ENCODE peak calls at places on chromosomes 1 and 21, in six cellular contexts. H is stimulated activated CD4-positive, alpha-beta T cell treated with anti-CD3 and anti-CD28 coated beads, Interleukin-2, amount 100 ng/mL, for 48 hours; V is activated T-cell treated with anti-CD3 and anti-CD28 coated beads for 1 hour; M is NCI-H1105 treated with DMSO at 0.1 percent for 48 hours; B is pancreas; Y is NCI-H146. J is an unnamed sample.

GRCh38 chr1:110455151-110455550 is 4.2 kb downstream of the PROK1 start:
- DNase-seq in M (no peak), B (no peak), Y (no peak), H (no peak), V (no peak), J (no peak)

GRCh38 chr1:89484097-89485038 is 40.3 kb upstream of the LRRC8B start:
- DNase-seq in B (no peak), Y (no peak), M (no peak), H (no peak), V (no peak), J (no peak)

GRCh38 chr1:16048573-16049189 is 5.1 kb downstream of the CLCNKB start:
- DNase-seq in Y (peak), M (peak), B (peak), H (no peak), V (peak), J (no peak)

GRCh38 chr1:185406006-185406974 is 89.2 kb upstream of the IVNS1ABP start:
- DNase-seq in B (no peak), H (no peak), M (no peak), Y (no peak), V (no peak), J (no peak)

GRCh38 chr1:236890152-236891056 is 95.3 kb downstream of the MTR start:
- DNase-seq in V (no peak), B (no peak), Y (no peak), M (no peak), H (no peak), J (no peak)

GRCh38 chr1:36392836-36393235 is 4.9 kb downstream of the LSM10 start:
- DNase-seq in Y (no peak), M (no peak), V (no peak), B (no peak), H (no peak), J (no peak)

GRCh38 chr21:46599251-46599572 is 5.7 kb downstream of the S100B start:
- DNase-seq in V (no peak), H (no peak), Y (no peak), M (no peak), B (no peak), J (no peak)

GRCh38 chr1:26239936-26240335 is 5.9 kb downstream of the CEP85 start:
- DNase-seq in V (no peak), Y (no peak), H (no peak), B (no peak), M (no peak), J (no peak)

GRCh38 chr21:46636550-46637289 is 1.2 kb downstream of the PRMT2 start:
- DNase-seq in V (no peak), M (no peak), Y (no peak), B (no peak), H (no peak), J (no peak)